ENCODE peak calls at places on chromosomes 7 and 10, in five cellular contexts. E, Q, H, F and S are unnamed samples.

GRCh38 chr7:45713669-45714520 is 139.7 kb downstream of the ADCY1 start:
- DNase-seq in E (no peak), Q (no peak), H (no peak), F (no peak), S (no peak)

GRCh38 chr10:77710081-77710551 is 72.5 kb upstream of the KCNMA1 start:
- DNase-seq in E (no peak), Q (no peak), H (no peak), F (no peak), S (no peak)

GRCh38 chr7:95493844-95494243 is 8.1 kb downstream of the ASB4 start:
- DNase-seq in E (no peak), Q (no peak), H (no peak), F (no peak), S (no peak)

GRCh38 chr10:77943086-77943901 is 16.7 kb upstream of the DLG5 start:
- DNase-seq in E (no peak), Q (peak), H (no peak), F (no peak), S (no peak)

GRCh38 chr10:122341141-122341810 is 33.2 kb upstream of the PLEKHA1 start:
- DNase-seq in E (no peak), Q (no peak), H (no peak), F (no peak), S (no peak)

GRCh38 chr7:46675456-46675855 is 754.4 kb upstream of the IGFBP3 start:
- DNase-seq in E (no peak), Q (no peak), H (no peak), F (no peak), S (no peak)

GRCh38 chr10:26440091-26440445 is 1.9 kb downstream of the APBB1IP start:
- DNase-seq in E (no peak), Q (no peak), H (no peak), F (no peak), S (no peak)

GRCh38 chr10:69786791-69787190 is 14.9 kb upstream of the COL13A1 start:
- DNase-seq in E (no peak), Q (no peak), H (no peak), F (no peak), S (no peak)

GRCh38 chr10:85646312-85646711 is 720.3 kb downstream of the GRID1 start:
- DNase-seq in E (no peak), Q (no peak), H (no peak), F (no peak), S (no peak)

GRCh38 chr7:132381742-132382472 is 194.4 kb downstream of the PLXNA4 start:
- DNase-seq in E (peak), Q (no peak), H (no peak), F (no peak), S (no peak)

GRCh38 chr7:116952640-116953371 is 495 bp upstream of the ST7 start:
- DNase-seq in E (no peak), Q (peak), H (peak), F (no peak), S (no peak)

GRCh38 chr10:93815304-93816091 is 57.8 kb downstream of the LGI1 start:
- DNase-seq in E (no peak), Q (no peak), H (no peak), F (no peak), S (no peak)
- TF ChIP-seq CTCF in E (no peak), Q (no peak), H (no peak), F (no peak), S (peak)

GRCh38 chr10:74246495-74246894 is 95.5 kb downstream of the ADK start:
- DNase-seq in E (no peak), Q (no peak), H (no peak), F (no peak), S (no peak)

GRCh38 chr10:74244807-74245206 is 93.8 kb downstream of the ADK start:
- DNase-seq in E (no peak), Q (no peak), H (no peak), F (no peak), S (no peak)

GRCh38 chr10:74249865-74250264 is 98.8 kb downstream of the ADK start:
- DNase-seq in E (no peak), Q (no peak), H (no peak), F (no peak), S (no peak)

GRCh38 chr10:74243067-74243466 is 92.0 kb downstream of the ADK start:
- DNase-seq in E (no peak), Q (no peak), H (no peak), F (no peak), S (no peak)

GRCh38 chr10:74244097-74244685 is 93.2 kb downstream of the ADK start:
- DNase-seq in E (no peak), Q (no peak), H (no peak), F (no peak), S (no peak)
- TF ChIP-seq CTCF in E (peak), Q (peak), H (peak), F (peak), S (peak)

GRCh38 chr10:49600781-49601400 is 9.2 kb upstream of the SLC18A3 start:
- DNase-seq in E (no peak), Q (no peak), H (no peak), F (no peak), S (no peak)
- TF ChIP-seq CTCF in E (no peak), Q (no peak), H (no peak), F (no peak), S (no peak)

GRCh38 chr10:97539523-97540200 is 32.9 kb upstream of the ANKRD2 start:
- DNase-seq in E (no peak), Q (no peak), H (no peak), F (peak), S (no peak)
- TF ChIP-seq CTCF in E (peak), Q (no peak), H (no peak), F (no peak), S (no peak)

GRCh38 chr10:118873738-118874105 is 119.0 kb upstream of the CACUL1 start:
- DNase-seq in E (no peak), Q (no peak), H (no peak), F (no peak), S (no peak)
- TF ChIP-seq CTCF in E (no peak), Q (no peak), H (no peak), F (no peak), S (no peak)